ENCODE peak calls at places on chromosomes 2 and 18, in six cellular contexts. F, U, Q, N, T and P are unnamed samples.

GRCh38 chr2:109535217-109535946 is 78.4 kb downstream of the SEPTIN10 start:
- DNase-seq in F (no peak), N (peak), U (no peak), Q (no peak), T (no peak), P (no peak)

GRCh38 chr2:62526531-62527381 is 20.8 kb upstream of the TMEM17 start:
- DNase-seq in T (no peak), F (no peak), Q (no peak), N (peak), U (no peak), P (no peak)

GRCh38 chr18:49071776-49072175 is 121.0 kb upstream of the SMAD7 start:
- DNase-seq in F (no peak), T (no peak), U (no peak), Q (no peak), N (no peak), P (no peak)

GRCh38 chr2:141393214-141393545 is 737.6 kb downstream of the LRP1B start:
- DNase-seq in N (no peak), T (peak), F (no peak), Q (no peak), U (no peak), P (no peak)

GRCh38 chr2:98869272-98869641 is 66.8 kb downstream of the CRACDL start:
- DNase-seq in F (no peak), T (no peak), N (peak), Q (no peak), U (peak), P (no peak)

GRCh38 chr2:146363731-146364130 is 1481.1 kb upstream of the ACVR2A start:
- DNase-seq in Q (no peak), N (no peak), T (peak), U (no peak), F (no peak), P (no peak)

GRCh38 chr2:196502413-196502812 is 137.1 kb upstream of the CCDC150 start:
- DNase-seq in F (no peak), T (no peak), N (no peak), U (no peak), Q (no peak), P (no peak)

GRCh38 chr2:174121178-174121577 is 127.2 kb downstream of the OLA1 start:
- DNase-seq in U (no peak), N (no peak), Q (no peak), F (no peak), T (no peak), P (no peak)

GRCh38 chr2:167212054-167212648 is 323.9 kb downstream of the XIRP2 start:
- DNase-seq in Q (peak), N (peak), F (peak), T (peak), U (no peak), P (no peak)

GRCh38 chr2:69911985-69912563 is 2.8 kb upstream of the MXD1 start:
- DNase-seq in N (peak), T (peak), F (peak), Q (peak), U (no peak), P (no peak)

GRCh38 chr2:212892193-212892592 is 259.2 kb downstream of the IKZF2 start:
- DNase-seq in U (no peak), F (peak), T (peak), N (peak), Q (no peak), P (no peak)
- TF ChIP-seq CTCF in U (no peak), F (peak), T (peak), N (peak), Q (no peak), P (no peak)

DNA sequence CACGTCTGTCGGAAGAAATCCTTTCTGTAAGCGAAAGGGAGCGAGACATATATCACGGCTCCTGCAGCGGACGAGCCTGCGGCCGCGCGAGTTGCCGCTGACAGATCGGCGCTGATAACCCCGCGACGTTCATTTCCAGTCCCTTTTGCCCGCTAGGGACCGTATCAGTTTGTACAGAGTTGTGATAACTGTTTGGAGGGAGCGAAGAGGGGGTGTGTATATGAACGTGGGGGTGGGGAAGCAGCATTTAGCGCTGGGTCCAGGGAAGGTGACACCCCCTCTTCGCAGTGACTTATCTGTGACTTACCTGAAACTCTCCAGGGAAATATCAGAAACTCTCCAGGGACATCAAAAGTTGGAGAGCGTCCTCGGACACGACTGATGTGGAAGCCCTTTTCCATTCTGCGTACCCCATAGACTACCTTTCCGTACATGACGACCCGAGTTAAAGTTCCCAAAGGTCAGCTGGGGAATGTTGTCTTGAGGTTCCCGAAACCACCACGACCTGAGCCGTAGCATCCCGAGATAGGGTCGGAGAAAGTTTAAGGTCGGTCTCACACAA is 948 bp upstream of the GATA6 start:
- DNase-seq in U (no peak), N (peak), T (no peak), Q (peak), F (no peak), P (no peak)
- TF ChIP-seq CTCF in U (no peak), N (no peak), T (no peak), Q (no peak), F (no peak), P (no peak)

DNA sequence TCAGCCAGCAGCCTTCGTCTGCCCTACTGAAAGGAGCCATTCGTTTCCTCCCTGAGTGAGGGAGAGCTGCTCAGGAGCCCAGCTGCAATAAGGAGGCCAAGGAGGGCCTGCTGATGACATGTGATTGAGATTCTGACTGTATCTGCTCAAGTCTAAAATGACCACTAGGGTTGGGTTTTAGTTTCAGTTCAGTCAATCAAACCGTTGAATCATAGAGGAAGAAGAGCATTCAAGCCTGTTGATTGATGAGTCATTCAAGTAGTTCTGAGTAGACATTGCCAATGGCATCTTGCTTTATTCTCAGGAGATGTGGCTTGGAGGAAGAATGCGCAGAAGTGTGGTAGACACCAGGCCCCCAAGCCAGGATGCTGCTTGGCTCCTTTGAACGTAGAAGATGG is 19.9 kb upstream of the BCL2L11 start:
- DNase-seq in T (no peak), Q (peak), U (no peak), N (peak), F (peak), P (peak)
- TF ChIP-seq CTCF in T (no peak), Q (no peak), U (no peak), N (no peak), F (peak), P (peak)

DNA sequence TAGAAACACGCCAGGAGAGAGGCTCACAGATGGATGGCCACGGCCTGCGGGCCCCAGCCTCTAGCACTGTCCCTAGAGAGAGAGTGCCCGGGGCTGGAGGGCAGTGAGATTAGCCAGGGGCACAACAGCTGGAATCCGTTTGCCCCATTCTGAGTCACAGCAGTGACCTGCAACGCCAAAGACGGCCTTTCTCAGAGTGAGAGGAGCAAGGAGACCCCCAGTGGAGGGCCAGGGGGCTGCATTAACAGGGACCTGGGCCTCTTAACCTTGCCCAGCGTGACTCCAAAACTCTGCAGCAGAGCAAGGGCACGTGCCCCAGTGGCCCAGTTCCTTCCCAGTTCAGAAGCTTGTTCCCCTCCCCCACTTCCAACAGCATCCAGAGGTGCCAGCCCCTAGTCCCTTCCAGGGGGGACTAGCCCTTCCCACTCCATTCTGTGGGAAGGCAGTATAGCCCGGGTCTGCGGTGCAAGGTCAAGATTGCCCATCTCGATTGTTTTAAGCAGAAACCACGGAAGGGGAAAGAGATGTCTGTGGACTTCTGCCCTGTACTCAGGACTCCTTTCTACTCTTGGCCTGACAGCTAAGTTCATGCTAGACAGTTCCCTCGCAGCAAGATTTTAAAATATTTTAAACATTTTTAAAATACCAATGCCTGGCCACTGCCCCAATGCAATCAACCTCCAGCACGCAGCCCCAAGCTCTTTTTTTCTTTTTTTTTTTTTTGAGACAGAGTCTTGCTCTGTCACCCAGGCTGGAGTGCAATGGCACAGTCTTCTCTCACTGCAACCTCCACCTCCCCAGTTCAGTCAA is 50.9 kb upstream of the BIN1 start:
- DNase-seq in F (peak), N (peak), U (no peak), T (no peak), Q (no peak), P (no peak)
- TF ChIP-seq CTCF in F (peak), N (peak), U (no peak), T (peak), Q (no peak), P (no peak)

DNA sequence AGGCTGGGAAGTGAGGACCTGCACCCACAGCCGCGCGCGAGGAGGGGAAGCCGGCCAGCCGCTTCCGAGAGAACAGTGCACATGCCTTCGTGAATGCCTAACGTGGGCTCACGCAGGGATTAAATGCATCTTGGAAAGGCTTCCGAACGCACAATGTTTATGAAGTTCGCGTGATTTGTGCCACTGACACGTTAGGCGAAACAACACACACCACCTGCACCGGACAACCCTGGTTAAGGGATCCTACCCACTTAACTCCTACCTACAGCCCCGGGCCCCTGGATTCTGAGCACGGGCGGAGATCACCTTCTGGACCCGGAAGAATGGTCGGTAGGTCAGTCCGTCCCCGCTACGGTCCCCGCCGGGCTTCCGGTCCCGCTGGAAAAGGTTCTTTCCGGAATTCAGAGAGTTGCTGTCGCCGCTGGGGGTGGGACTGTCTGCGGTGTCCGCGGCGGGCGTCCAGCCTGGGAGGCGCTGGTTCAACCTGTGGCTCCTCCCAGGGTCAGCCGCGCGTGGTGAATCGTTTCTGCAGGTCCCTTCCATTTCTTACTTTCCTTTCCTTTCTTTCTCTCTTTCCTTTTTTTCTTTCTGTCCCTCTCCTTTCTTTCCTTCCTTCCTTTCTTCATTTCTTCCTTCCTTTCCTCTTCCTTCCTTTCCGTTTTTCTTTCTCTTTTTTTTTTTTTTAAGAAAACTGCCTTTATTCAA is at the start of gene MTIF2:
- DNase-seq in F (peak), T (peak), Q (peak), U (peak), N (peak), P (peak)
- TF ChIP-seq CTCF in F (peak), T (peak), Q (no peak), U (no peak), N (no peak), P (no peak)

DNA sequence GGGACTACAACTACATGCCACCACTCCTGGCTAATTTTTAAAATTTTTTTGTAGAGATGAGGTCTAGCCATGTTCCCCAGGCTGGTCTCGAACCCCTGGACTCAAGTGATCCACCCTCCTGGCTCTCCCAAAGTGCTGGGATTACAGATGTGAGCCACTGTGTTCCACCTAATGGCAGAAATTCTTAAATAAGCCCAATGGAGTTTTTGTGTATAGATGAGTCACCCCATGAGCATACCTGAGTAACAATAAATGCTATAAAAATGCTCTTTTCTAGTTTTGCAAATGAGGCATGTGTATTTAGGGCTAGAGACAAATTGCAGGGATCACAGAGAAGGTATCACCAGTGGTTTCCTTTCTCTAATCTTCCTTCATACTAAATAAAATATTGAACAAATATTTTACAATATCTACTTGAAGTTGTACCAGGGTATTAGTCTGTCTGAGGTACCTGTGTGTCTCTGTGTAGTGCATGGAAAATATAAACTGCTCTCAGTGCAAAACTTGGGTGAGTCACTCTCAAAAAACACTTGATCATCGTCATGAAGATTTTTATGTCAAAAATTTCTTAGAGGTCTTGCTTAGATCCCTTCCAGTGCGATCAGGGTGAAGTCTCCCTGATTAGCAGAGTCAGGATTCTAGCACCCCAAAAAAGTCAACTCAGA is 337.1 kb upstream of the MMADHC start:
- DNase-seq in U (no peak), F (no peak), Q (no peak), T (peak), N (no peak), P (no peak)
- TF ChIP-seq CTCF in U (no peak), F (no peak), Q (no peak), T (no peak), N (no peak), P (no peak)